ENCODE peak calls at places on chromosomes 16 and 17, in four cellular contexts. F is H9, S is IMR-90, W is mesenchymal stem cell. Y is an unnamed sample.

GRCh38 chr17:77790143-77790829 is 168.2 kb upstream of the TNRC6C start:
- DNase-seq in S (no peak), W (no peak), F (peak), Y (no peak)

GRCh38 chr17:50439008-50439407 is 13.0 kb downstream of the ACSF2 start:
- DNase-seq in F (no peak), S (no peak), W (no peak), Y (no peak)

GRCh38 chr16:80480664-80481063 is 60.1 kb upstream of the DYNLRB2 start:
- DNase-seq in W (no peak), F (no peak), S (no peak), Y (no peak)

GRCh38 chr16:75311383-75311938 is 60.0 kb upstream of the BCAR1 start:
- DNase-seq in W (no peak), F (no peak), S (peak), Y (no peak)

GRCh38 chr17:48542956-48543853 is 1.7 kb downstream of the HOXB2 start:
- DNase-seq in W (peak), S (peak), F (peak), Y (no peak)

GRCh38 chr16:52077656-52078055 is 469.3 kb downstream of the TOX3 start:
- DNase-seq in S (no peak), F (no peak), W (no peak), Y (no peak)

GRCh38 chr16:49645263-49645662 is 210.6 kb downstream of the ZNF423 start:
- DNase-seq in W (no peak), F (no peak), S (no peak), Y (no peak)

GRCh38 chr16:3120435-3120834 is 8.0 kb downstream of the ZNF205 start:
- DNase-seq in S (no peak), W (no peak), F (no peak), Y (no peak)

GRCh38 chr16:50880926-50881325 is 139.0 kb downstream of the CYLD start:
- DNase-seq in W (no peak), S (no peak), F (peak), Y (no peak)

GRCh38 chr17:79273660-79274059 is 199.0 kb downstream of the ENGASE start:
- DNase-seq in S (no peak), W (no peak), F (no peak), Y (no peak)

GRCh38 chr17:81528651-81529436 is 667 bp downstream of the FSCN2 start:
- DNase-seq in W (no peak), S (no peak), F (no peak), Y (no peak)

GRCh38 chr17:68389041-68389440 is 68.3 kb downstream of the WIPI1 start:
- DNase-seq in W (no peak), F (peak), S (no peak), Y (no peak)

GRCh38 chr17:54945671-54946070 is 22.8 kb downstream of the COX11 start:
- DNase-seq in S (no peak), W (no peak), F (no peak), Y (no peak)

GRCh38 chr17:47946929-47947397 is 5.6 kb downstream of the PNPO start:
- DNase-seq in S (peak), W (peak), F (peak), Y (peak)

GRCh38 chr17:48498168-48498840 is 32.5 kb downstream of the HOXB1 start:
- DNase-seq in S (no peak), F (no peak), W (peak), Y (no peak)

GRCh38 chr17:12438813-12439586 is 226.7 kb upstream of the MYOCD start:
- DNase-seq in W (no peak), F (no peak), S (no peak), Y (no peak)

GRCh38 chr17:81910840-81911276 is 341 bp downstream of the PCYT2 start:
- DNase-seq in W (no peak), F (no peak), S (no peak), Y (no peak)

GRCh38 chr17:83079340-83079747 is at the start of gene METRNL:
- DNase-seq in F (peak), W (peak), S (peak), Y (peak)

GRCh38 chr16:23920446-23920845 is 84.7 kb downstream of the PRKCB start:
- DNase-seq in F (no peak), S (no peak), W (no peak), Y (no peak)

GRCh38 chr16:10039220-10040096 is 142.8 kb downstream of the GRIN2A start:
- DNase-seq in F (peak), S (no peak), W (peak), Y (peak)

GRCh38 chr17:19004601-19005441 is at the start of gene FAM83G:
- DNase-seq in W (peak), S (peak), F (peak), Y (no peak)

GRCh38 chr16:27853651-27854050 is 209.9 kb downstream of the GSG1L start:
- DNase-seq in F (no peak), S (no peak), W (no peak), Y (no peak)

GRCh38 chr17:48954300-48954755 is 9.7 kb upstream of the SNF8 start:
- DNase-seq in F (peak), W (peak), S (peak), Y (peak)

GRCh38 chr17:3712811-3713463 is 10.8 kb upstream of the HASPIN start:
- DNase-seq in F (no peak), W (peak), S (no peak), Y (no peak)

GRCh38 chr16:49748322-49748721 is 107.6 kb downstream of the ZNF423 start:
- DNase-seq in W (peak), F (no peak), S (no peak), Y (no peak)

GRCh38 chr16:1438229-1439057 is 5.9 kb downstream of the CCDC154 start:
- DNase-seq in S (no peak), W (no peak), F (no peak), Y (no peak)

GRCh38 chr16:20803192-20803560 is 3.1 kb downstream of the ERI2 start:
- DNase-seq in W (no peak), F (no peak), S (peak), Y (no peak)

GRCh38 chr17:70144260-70144846 is 25.0 kb upstream of the KCNJ2 start:
- DNase-seq in W (peak), F (no peak), S (peak), Y (peak)

GRCh38 chr17:20989991-20990855 is 52.6 kb downstream of the USP22 start:
- DNase-seq in F (no peak), S (no peak), W (no peak), Y (no peak)

GRCh38 chr17:34300652-34301390 is 15.3 kb downstream of the CCL11 start:
- DNase-seq in S (peak), F (no peak), W (peak), Y (no peak)

GRCh38 chr17:81568416-81568815 is 16.3 kb upstream of the FAAP100 start:
- DNase-seq in F (no peak), W (no peak), S (no peak), Y (no peak)

GRCh38 chr17:72034000-72034399 is 86.8 kb upstream of the SOX9 start:
- DNase-seq in W (no peak), F (no peak), S (no peak), Y (no peak)
- H3K4me2 ChIP-seq in W (no peak), F (no peak), S (no peak), Y (no peak)

GRCh38 chr16:65509172-65509571 is 387.3 kb upstream of the CDH11 start:
- DNase-seq in S (no peak), F (no peak), W (no peak), Y (no peak)

GRCh38 chr16:65515193-65515592 is 393.3 kb upstream of the CDH11 start:
- DNase-seq in F (no peak), S (peak), W (no peak), Y (no peak)

GRCh38 chr16:65510850-65511249 is 389.0 kb upstream of the CDH11 start:
- DNase-seq in W (peak), S (peak), F (no peak), Y (no peak)

GRCh38 chr16:65510241-65510640 is 388.4 kb upstream of the CDH11 start:
- DNase-seq in F (no peak), W (no peak), S (no peak), Y (no peak)
- H4K91ac ChIP-seq in F (no peak), W (no peak), S (no peak), Y (no peak)

GRCh38 chr17:37770631-37771518 is 26.0 kb upstream of the HNF1B start:
- DNase-seq in W (peak), S (peak), F (peak), Y (peak)
- H3K4me2 ChIP-seq in W (no peak), S (no peak), F (no peak), Y (no peak)

GRCh38 chr16:57628782-57629181 is 352 bp downstream of the ADGRG1 start:
- DNase-seq in W (no peak), S (no peak), F (no peak), Y (no peak)
- H4K91ac ChIP-seq in W (peak), S (peak), F (no peak), Y (peak)

GRCh38 chr16:67551091-67551490 is 11.2 kb upstream of the CTCF start:
- DNase-seq in S (no peak), F (no peak), W (no peak), Y (no peak)

GRCh38 chr16:67548265-67549126 is 13.8 kb upstream of the CTCF start:
- DNase-seq in W (no peak), S (no peak), F (no peak), Y (no peak)

GRCh38 chr16:67547423-67548264 is 14.7 kb upstream of the CTCF start:
- DNase-seq in W (no peak), F (no peak), S (no peak), Y (no peak)

GRCh38 chr16:67549936-67550335 is 12.4 kb upstream of the CTCF start:
- DNase-seq in F (no peak), S (no peak), W (no peak), Y (no peak)

GRCh38 chr16:67549240-67549639 is 13.1 kb upstream of the CTCF start:
- DNase-seq in W (no peak), S (no peak), F (no peak), Y (no peak)
- H3K4me2 ChIP-seq in W (no peak), S (no peak), F (no peak), Y (no peak)

DNA sequence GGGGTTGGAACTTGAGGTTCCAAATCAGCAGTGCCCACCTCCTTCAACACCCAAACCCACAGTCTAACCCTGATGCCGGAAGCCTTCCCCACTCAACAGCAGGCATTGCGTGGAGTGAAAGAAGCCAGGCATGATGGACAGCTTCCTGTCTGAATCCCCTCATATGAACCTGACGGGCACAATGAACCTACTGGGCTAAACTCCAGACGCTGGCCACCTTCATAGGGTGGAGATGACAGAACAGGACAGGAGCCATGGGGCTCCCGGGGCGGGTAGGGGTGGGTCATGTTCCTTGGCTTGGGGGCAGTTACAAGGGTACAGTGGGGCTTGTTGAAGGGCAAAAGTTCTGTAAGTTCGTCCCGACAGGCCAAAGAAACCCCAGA is 460 bp upstream of the HSBP1 start:
- DNase-seq in W (no peak), F (no peak), S (no peak), Y (no peak)
- H4K91ac ChIP-seq in W (peak), F (no peak), S (peak), Y (no peak)

GRCh38 chr17:41736983-41737679 is 2.7 kb upstream of the HAP1 start:
- DNase-seq in S (no peak), W (no peak), F (no peak), Y (no peak)

GRCh38 chr17:41738077-41738800 is 3.8 kb upstream of the HAP1 start:
- DNase-seq in S (peak), W (peak), F (peak), Y (peak)

GRCh38 chr17:41735744-41736143 is 1.3 kb upstream of the HAP1 start:
- DNase-seq in F (peak), W (no peak), S (no peak), Y (no peak)

GRCh38 chr17:41738801-41739112 is 4.3 kb upstream of the HAP1 start:
- DNase-seq in F (no peak), S (no peak), W (no peak), Y (no peak)

GRCh38 chr17:41737680-41738023 is 3.2 kb upstream of the HAP1 start:
- DNase-seq in W (no peak), S (no peak), F (no peak), Y (no peak)
- H3K4me2 ChIP-seq in W (no peak), S (no peak), F (no peak), Y (no peak)

DNA sequence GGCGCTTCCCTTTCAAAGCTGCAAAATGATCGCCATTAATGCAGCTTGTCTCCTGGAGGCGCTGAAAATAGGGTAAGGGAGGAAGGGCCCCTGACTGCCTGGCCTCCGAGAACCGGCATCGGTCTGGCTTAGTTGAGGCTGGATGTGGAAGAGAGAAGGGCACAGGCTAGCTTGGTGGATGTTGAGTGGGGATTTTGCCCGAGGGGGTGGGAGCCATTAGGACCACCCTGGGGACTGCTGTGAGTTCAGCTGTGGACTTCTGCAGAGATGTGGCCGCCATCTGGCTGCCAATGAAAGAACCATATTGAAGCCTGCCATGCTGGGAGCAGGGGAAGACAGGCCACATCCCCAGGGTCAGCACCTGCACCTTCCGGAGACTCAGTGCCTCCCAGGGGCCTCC is 14.6 kb upstream of the GOSR2 start:
- DNase-seq in W (no peak), F (peak), S (no peak), Y (no peak)
- H4K91ac ChIP-seq in W (no peak), F (no peak), S (no peak), Y (no peak)